ENCODE peak calls at places on chromosome 3, in seven cellular contexts. E, W, X, Y, T, I and R are unnamed samples.

GRCh38 chr3:136862611-136862951 is 573 bp downstream of the NCK1 start:
- DNase-seq in I (peak), Y (peak), X (peak), W (peak), E (peak), T (no peak), R (peak)

GRCh38 chr3:141336672-141337522 is 31.4 kb upstream of the ZBTB38 start:
- DNase-seq in I (no peak), E (no peak), Y (peak), W (no peak), T (no peak), X (no peak), R (no peak)

GRCh38 chr3:156211583-156211982 is 91.2 kb downstream of the KCNAB1 start:
- DNase-seq in X (no peak), E (no peak), W (no peak), Y (no peak), T (no peak), I (no peak), R (no peak)

GRCh38 chr3:97297032-97297431 is 467.5 kb upstream of the ARL6 start:
- DNase-seq in E (no peak), X (no peak), T (no peak), W (no peak), I (no peak), Y (no peak), R (no peak)

GRCh38 chr3:44208086-44208485 is 33.6 kb upstream of the TOPAZ1 start:
- DNase-seq in W (no peak), I (no peak), Y (no peak), E (no peak), T (no peak), X (no peak), R (no peak)

GRCh38 chr3:69058180-69058946 is 6.2 kb upstream of the TMF1 start:
- DNase-seq in I (no peak), E (no peak), T (no peak), Y (no peak), X (no peak), W (no peak), R (no peak)

GRCh38 chr3:191882289-191882688 is 421.3 kb downstream of the PYDC2 start:
- DNase-seq in E (no peak), I (no peak), X (no peak), W (no peak), Y (peak), T (no peak), R (no peak)

GRCh38 chr3:54706783-54707182 is 221.1 kb downstream of the LRTM1 start:
- DNase-seq in Y (no peak), T (no peak), W (no peak), E (no peak), X (no peak), I (no peak), R (no peak)

GRCh38 chr3:186241910-186242821 is 119.9 kb downstream of the DGKG start:
- DNase-seq in Y (peak), I (peak), E (peak), T (peak), W (peak), X (no peak), R (peak)

GRCh38 chr3:46716461-46717441 is 918 bp downstream of the PRSS50 start:
- DNase-seq in I (no peak), Y (no peak), T (no peak), X (no peak), W (no peak), E (no peak), R (no peak)

GRCh38 chr3:13727890-13728289 is 152.0 kb downstream of the WNT7A start:
- DNase-seq in W (no peak), X (no peak), E (no peak), Y (no peak), I (no peak), T (no peak), R (no peak)

GRCh38 chr3:140748903-140749302 is 71.0 kb downstream of the TRIM42 start:
- DNase-seq in W (no peak), I (no peak), T (no peak), Y (no peak), E (no peak), X (no peak), R (no peak)

GRCh38 chr3:40137586-40138295 is 171.8 kb upstream of the EIF1B start:
- DNase-seq in E (no peak), Y (no peak), X (no peak), T (no peak), I (no peak), W (no peak), R (no peak)

GRCh38 chr3:135649361-135649760 is 316.2 kb upstream of the PPP2R3A start:
- DNase-seq in X (no peak), Y (no peak), I (no peak), W (no peak), E (no peak), T (no peak), R (no peak)

GRCh38 chr3:191261304-191261638 is 62.2 kb downstream of the OSTN start:
- DNase-seq in W (no peak), X (no peak), I (no peak), Y (no peak), E (no peak), T (no peak), R (no peak)

GRCh38 chr3:12508316-12508715 is 24.0 kb downstream of the TSEN2 start:
- DNase-seq in Y (peak), T (no peak), X (no peak), W (no peak), I (no peak), E (no peak), R (no peak)

GRCh38 chr3:101204246-101204645 is 116.1 kb downstream of the IMPG2 start:
- DNase-seq in T (no peak), Y (no peak), X (no peak), E (no peak), W (no peak), I (no peak), R (no peak)

GRCh38 chr3:45125550-45126026 is 20.6 kb downstream of the CDCP1 start:
- DNase-seq in E (peak), W (no peak), I (no peak), X (no peak), Y (no peak), T (no peak), R (no peak)

GRCh38 chr3:38647217-38647970 is 2.1 kb downstream of the SCN5A start:
- DNase-seq in W (no peak), X (no peak), T (no peak), I (no peak), Y (no peak), E (no peak), R (no peak)

GRCh38 chr3:172617013-172617706 is 93.7 kb downstream of the NCEH1 start:
- DNase-seq in X (no peak), Y (no peak), I (no peak), T (no peak), W (no peak), E (no peak), R (no peak)

GRCh38 chr3:194488007-194488742 is 1.4 kb upstream of the ATP13A3 start:
- DNase-seq in T (no peak), I (no peak), Y (no peak), W (no peak), E (no peak), X (no peak), R (no peak)

GRCh38 chr3:32238027-32238815 is at the start of gene CMTM8:
- DNase-seq in W (peak), X (peak), E (peak), I (no peak), Y (peak), T (peak), R (peak)

GRCh38 chr3:37795431-37796061 is 66.1 kb upstream of the CTDSPL start:
- DNase-seq in I (no peak), X (no peak), Y (no peak), W (no peak), E (no peak), T (no peak), R (no peak)

GRCh38 chr3:100225193-100225592 is 35.6 kb upstream of the TBC1D23 start:
- DNase-seq in X (no peak), E (no peak), T (no peak), Y (no peak), W (no peak), I (no peak), R (no peak)

GRCh38 chr3:98732239-98733054 is 30.7 kb upstream of the ST3GAL6 start:
- DNase-seq in E (peak), T (peak), X (no peak), I (peak), W (no peak), Y (peak), R (peak)

GRCh38 chr3:119746423-119746822 is 35.5 kb upstream of the NR1I2 start:
- DNase-seq in T (no peak), Y (no peak), X (no peak), I (no peak), W (no peak), E (no peak), R (no peak)

GRCh38 chr3:192879346-192880031 is 38.2 kb downstream of the MB21D2 start:
- DNase-seq in T (no peak), Y (peak), W (no peak), I (no peak), X (no peak), E (no peak), R (no peak)

GRCh38 chr3:80733522-80734176 is 965.9 kb upstream of the ROBO1 start:
- DNase-seq in Y (no peak), W (no peak), T (peak), E (no peak), X (no peak), I (no peak), R (peak)

GRCh38 chr3:10390641-10391373 is 69.9 kb upstream of the SEC13 start:
- DNase-seq in X (no peak), I (no peak), E (no peak), T (no peak), Y (no peak), W (no peak), R (no peak)

GRCh38 chr3:96213393-96213792 is 601.0 kb upstream of the EPHA6 start:
- DNase-seq in E (no peak), Y (no peak), W (no peak), I (no peak), T (no peak), X (no peak), R (no peak)

GRCh38 chr3:525415-525814 is 328.9 kb downstream of the CHL1 start:
- DNase-seq in W (no peak), X (no peak), E (no peak), I (no peak), Y (no peak), T (no peak), R (no peak)

GRCh38 chr3:123728014-123728413 is 143.2 kb upstream of the HACD2 start:
- DNase-seq in T (no peak), E (no peak), X (no peak), Y (no peak), W (no peak), I (no peak), R (no peak)

GRCh38 chr3:43389388-43390254 is 103.3 kb downstream of the SNRK start:
- DNase-seq in W (no peak), E (peak), T (no peak), Y (no peak), I (no peak), X (peak), R (peak)

GRCh38 chr3:11606865-11607440 is 36.8 kb downstream of the VGLL4 start:
- DNase-seq in T (no peak), E (no peak), W (no peak), Y (no peak), I (no peak), X (no peak), R (no peak)

GRCh38 chr3:176262071-176262470 is 935.2 kb downstream of the TBL1XR1 start:
- DNase-seq in X (no peak), Y (no peak), I (peak), E (no peak), W (no peak), T (no peak), R (no peak)

GRCh38 chr3:23702198-23702597 is 103.6 kb upstream of the UBE2E1 start:
- DNase-seq in T (no peak), X (no peak), Y (peak), E (no peak), W (no peak), I (no peak), R (no peak)